ENCODE peak calls at places on chromosomes 7 and 10, in eight cellular contexts. U is activated CD8-positive, alpha-beta T cell treated with anti-CD3 and anti-CD28 coated beads for 36 hours; D is AG09309; N is body of pancreas; M is CD4-positive, alpha-beta T cell; P is lower leg skin; C is endothelial cell of umbilical vein; R is choroid plexus epithelial cell. X is an unnamed sample.

GRCh38 chr10:61452655-61453641 is at the start of gene TMEM26:
- DNase-seq in M (no peak), P (no peak), R (peak), C (peak), N (peak), U (peak), D (no peak), X (no peak)

GRCh38 chr10:97905276-97905675 is 55.6 kb downstream of the GOLGA7B start:
- DNase-seq in R (no peak), M (no peak), N (no peak), U (no peak), C (no peak), P (no peak), D (no peak), X (no peak)

GRCh38 chr10:116490028-116490662 is 55.6 kb upstream of the PNLIP start:
- DNase-seq in M (no peak), N (no peak), R (peak), P (no peak), C (peak), D (no peak), U (no peak), X (peak)

GRCh38 chr10:73439055-73439454 is 5.7 kb upstream of the MSS51 start:
- DNase-seq in U (no peak), P (no peak), R (peak), M (no peak), N (no peak), D (no peak), C (no peak), X (no peak)

GRCh38 chr10:73898730-73899400 is 12.1 kb upstream of the PLAU start:
- DNase-seq in D (no peak), U (no peak), N (no peak), P (no peak), R (no peak), C (no peak), M (no peak), X (no peak)

GRCh38 chr10:102781921-102782542 is 38.3 kb downstream of the WBP1L start:
- DNase-seq in C (peak), M (no peak), P (no peak), N (no peak), R (peak), U (no peak), D (no peak), X (no peak)

GRCh38 chr7:36190447-36191291 is 37.6 kb downstream of the EEPD1 start:
- DNase-seq in N (no peak), C (no peak), U (no peak), P (no peak), D (no peak), M (no peak), R (no peak), X (no peak)

GRCh38 chr7:90766814-90767564 is 170.9 kb downstream of the CDK14 start:
- DNase-seq in P (no peak), U (no peak), D (no peak), R (peak), N (peak), M (no peak), C (no peak), X (no peak)

GRCh38 chr10:132496360-132497082 is 41.1 kb upstream of the INPP5A start:
- DNase-seq in U (no peak), D (no peak), R (no peak), M (no peak), N (peak), P (no peak), C (no peak), X (no peak)

GRCh38 chr10:6232846-6233724 is 30.4 kb downstream of the PFKFB3 start:
- DNase-seq in M (no peak), D (no peak), R (no peak), C (no peak), P (no peak), U (no peak), N (no peak), X (no peak)

GRCh38 chr7:2717293-2717904 is 29.4 kb downstream of the AMZ1 start:
- DNase-seq in D (no peak), C (peak), P (no peak), R (peak), U (peak), N (no peak), M (no peak), X (no peak)

GRCh38 chr10:114103286-114103685 is 59.6 kb downstream of the ADRB1 start:
- DNase-seq in R (peak), M (no peak), N (no peak), U (no peak), C (peak), D (peak), P (no peak), X (peak)

GRCh38 chr10:17783751-17784150 is 25.4 kb upstream of the MRC1 start:
- DNase-seq in C (no peak), U (no peak), R (no peak), N (no peak), P (no peak), D (no peak), M (no peak), X (no peak)

GRCh38 chr7:8597565-8597964 is 164.2 kb downstream of the NXPH1 start:
- DNase-seq in N (no peak), P (no peak), R (no peak), D (no peak), M (no peak), U (no peak), C (no peak), X (no peak)

GRCh38 chr10:75662715-75663114 is 231.3 kb downstream of the LRMDA start:
- DNase-seq in U (no peak), P (peak), M (no peak), C (no peak), R (peak), N (no peak), D (peak), X (no peak)

GRCh38 chr10:132374176-132374575 is 22.8 kb upstream of the PWWP2B start:
- DNase-seq in M (no peak), C (no peak), D (no peak), N (no peak), R (no peak), P (no peak), U (no peak), X (no peak)

GRCh38 chr10:91380873-91381561 is 29.1 kb upstream of the HECTD2 start:
- DNase-seq in U (no peak), N (no peak), R (peak), D (no peak), C (no peak), M (no peak), P (no peak), X (no peak)

GRCh38 chr7:132773527-132773956 is 197.3 kb upstream of the PLXNA4 start:
- DNase-seq in U (no peak), R (peak), D (peak), C (no peak), N (no peak), M (no peak), P (no peak), X (no peak)

DNA sequence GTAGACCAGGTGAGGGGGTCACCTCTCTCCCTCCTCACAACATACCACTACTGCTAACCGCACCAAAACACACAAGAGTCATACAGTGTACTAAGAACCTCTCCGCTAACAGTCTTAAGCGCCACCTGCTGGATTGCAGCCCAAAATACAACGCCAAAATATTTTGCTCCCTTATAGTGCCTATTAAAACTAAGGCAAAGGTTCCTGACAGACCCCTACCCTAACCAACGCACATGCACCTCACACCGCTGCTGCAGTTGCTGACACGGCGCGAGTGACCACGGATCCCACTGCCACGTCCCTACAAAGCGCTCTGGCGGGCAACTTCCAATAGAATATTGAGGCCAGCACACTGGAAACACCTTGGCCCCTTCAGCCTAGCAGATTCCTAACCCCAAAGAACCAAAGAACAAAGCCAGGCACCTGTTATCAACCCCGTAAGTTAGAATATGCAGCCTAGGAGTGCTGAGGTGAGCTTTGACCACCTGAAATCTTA is 563.6 kb upstream of the SEMA3D start:
- DNase-seq in M (no peak), C (peak), R (peak), N (peak), D (peak), U (peak), P (no peak), X (peak)
- TF ChIP-seq CTCF in M (no peak), C (peak), R (peak), N (peak), D (peak), U (peak), P (no peak), X (peak)

DNA sequence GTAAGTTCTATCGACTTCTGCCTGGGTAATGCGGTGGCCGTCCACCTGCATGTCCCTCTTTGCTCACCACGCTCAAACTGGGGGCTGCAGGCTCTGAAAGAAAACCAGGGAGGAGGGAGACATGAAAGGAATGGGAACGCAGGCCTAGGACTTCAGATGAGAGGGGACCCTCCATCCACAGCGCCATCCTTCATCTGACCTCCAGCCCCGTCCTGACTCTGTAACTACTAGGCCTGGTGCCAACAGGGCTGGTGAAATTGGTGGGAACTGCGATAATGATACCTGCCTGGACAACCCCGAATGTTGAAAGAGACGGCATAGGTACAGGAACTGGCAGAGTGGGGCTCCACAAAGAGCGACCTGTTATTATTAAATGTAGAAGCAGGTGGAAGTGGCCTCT is 1.3 kb upstream of the ECHDC3 start:
- DNase-seq in P (no peak), U (no peak), M (no peak), N (no peak), D (no peak), R (no peak), C (no peak), X (no peak)
- TF ChIP-seq CTCF in P (no peak), U (no peak), M (no peak), N (no peak), D (no peak), R (no peak), C (no peak), X (no peak)

DNA sequence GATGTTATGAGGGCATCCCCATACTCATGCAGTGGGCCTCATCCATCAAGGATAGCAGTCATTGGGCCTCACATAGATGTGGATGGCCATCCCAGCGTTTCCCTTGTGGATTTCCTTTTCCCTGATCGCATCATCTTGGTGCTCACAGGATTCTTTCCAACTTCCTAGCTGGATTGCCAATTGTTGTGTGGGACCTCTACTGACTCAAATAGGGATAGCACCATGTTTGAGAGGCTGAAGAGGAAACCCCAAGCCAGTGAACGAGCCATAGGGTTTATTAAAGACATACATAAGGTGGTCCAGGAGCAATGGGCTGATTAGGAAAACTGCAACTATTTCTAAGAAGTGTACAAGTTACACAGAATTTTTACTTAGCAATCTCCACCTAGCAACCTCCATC is 21.8 kb downstream of the ASZ1 start:
- DNase-seq in R (no peak), N (no peak), U (no peak), P (no peak), C (no peak), D (no peak), M (no peak), X (no peak)
- TF ChIP-seq CTCF in R (peak), N (no peak), U (no peak), P (no peak), C (no peak), D (no peak), M (no peak), X (no peak)

GRCh38 chr7:120723465-120724385 is 134.2 kb downstream of the TSPAN12 start:
- DNase-seq in P (no peak), N (no peak), C (no peak), U (no peak), D (no peak), M (no peak), R (no peak), X (no peak)
- TF ChIP-seq CTCF in P (no peak), N (no peak), C (no peak), U (no peak), D (no peak), M (no peak), R (no peak), X (no peak)

DNA sequence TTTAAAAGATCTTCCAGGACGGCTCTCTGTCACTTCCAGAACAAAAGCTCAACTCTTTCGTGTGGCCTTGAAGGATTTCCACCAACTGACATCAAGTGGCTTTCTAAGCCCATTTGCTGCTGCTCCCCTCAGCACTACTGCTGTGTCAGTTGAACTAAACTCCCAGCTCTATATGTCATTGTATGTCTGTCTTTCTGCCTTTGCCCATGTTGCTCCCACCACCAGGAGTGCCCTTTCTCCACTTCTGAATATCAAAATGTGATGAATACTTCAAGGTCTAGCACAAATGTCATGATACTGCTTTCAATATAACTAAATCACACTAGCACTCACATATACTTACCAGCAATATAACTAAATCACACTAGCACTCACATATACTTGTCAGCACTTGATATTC is 138.3 kb downstream of the ATXN7L1 start:
- DNase-seq in U (no peak), C (no peak), M (no peak), R (no peak), D (no peak), N (no peak), P (no peak), X (no peak)
- TF ChIP-seq CTCF in U (no peak), C (no peak), M (no peak), R (peak), D (peak), N (no peak), P (no peak), X (no peak)

DNA sequence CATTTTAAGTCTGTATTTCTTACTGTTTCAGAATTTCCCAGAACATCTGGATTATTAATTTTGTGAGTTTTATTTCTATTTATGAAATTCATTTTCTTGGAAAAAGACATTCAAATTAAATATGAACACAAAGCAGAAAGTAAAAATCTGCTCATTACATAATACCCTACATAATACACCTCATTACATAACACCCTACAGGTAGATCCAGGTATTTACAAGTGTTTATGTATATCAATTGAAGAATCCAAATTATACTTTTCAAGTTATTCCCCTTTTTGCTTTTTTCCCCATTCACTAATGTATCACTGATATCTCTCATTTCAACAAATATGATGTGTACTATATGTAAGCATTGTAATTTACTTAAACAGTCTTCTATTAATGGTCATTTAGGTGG is 129.1 kb downstream of the USP6NL start:
- DNase-seq in U (no peak), R (no peak), N (no peak), D (no peak), C (no peak), P (no peak), M (no peak), X (no peak)
- TF ChIP-seq CTCF in U (no peak), R (no peak), N (no peak), D (no peak), C (no peak), P (no peak), M (no peak), X (no peak)

GRCh38 chr7:24723178-24723530 is 34.1 kb downstream of the GSDME start:
- DNase-seq in M (no peak), D (no peak), R (no peak), N (no peak), U (no peak), P (no peak), C (no peak), X (no peak)
- TF ChIP-seq CTCF in M (no peak), D (no peak), R (no peak), N (no peak), U (no peak), P (no peak), C (no peak), X (no peak)

GRCh38 chr7:112938895-112939588 is 147.6 kb downstream of the GPR85 start:
- DNase-seq in D (no peak), C (peak), R (peak), N (peak), P (peak), M (peak), U (peak), X (peak)

GRCh38 chr7:112940314-112940732 is 146.3 kb downstream of the GPR85 start:
- DNase-seq in U (no peak), M (no peak), R (no peak), D (no peak), C (no peak), P (no peak), N (no peak), X (peak)

GRCh38 chr7:112937651-112938390 is 147.6 kb upstream of the TMEM168 start:
- DNase-seq in C (no peak), R (peak), D (peak), N (no peak), P (no peak), M (no peak), U (no peak), X (no peak)

GRCh38 chr7:112942981-112943380 is 143.6 kb downstream of the GPR85 start:
- DNase-seq in P (no peak), M (no peak), U (no peak), D (no peak), R (no peak), N (no peak), C (no peak), X (no peak)

GRCh38 chr7:112939589-112940313 is 146.9 kb downstream of the GPR85 start:
- DNase-seq in U (peak), D (peak), R (peak), N (peak), M (peak), C (peak), P (peak), X (peak)
- TF ChIP-seq CTCF in U (no peak), D (no peak), R (no peak), N (no peak), M (no peak), C (no peak), P (no peak), X (no peak)

GRCh38 chr10:131244836-131245235 is 66.7 kb downstream of the TCERG1L start:
- DNase-seq in D (no peak), U (no peak), C (no peak), M (no peak), P (no peak), R (no peak), N (no peak), X (no peak)

GRCh38 chr10:131240691-131241090 is 70.8 kb downstream of the TCERG1L start:
- DNase-seq in P (no peak), N (no peak), C (no peak), D (no peak), U (no peak), R (no peak), M (no peak), X (no peak)

GRCh38 chr10:131243076-131243475 is 68.4 kb downstream of the TCERG1L start:
- DNase-seq in M (no peak), C (no peak), R (no peak), P (no peak), U (no peak), D (no peak), N (no peak), X (no peak)

GRCh38 chr10:131239926-131240325 is 71.6 kb downstream of the TCERG1L start:
- DNase-seq in C (no peak), N (no peak), P (no peak), M (no peak), D (no peak), U (no peak), R (no peak), X (no peak)

GRCh38 chr10:131242007-131242406 is 69.5 kb downstream of the TCERG1L start:
- DNase-seq in D (no peak), N (peak), U (no peak), R (no peak), C (no peak), M (no peak), P (no peak), X (no peak)
- TF ChIP-seq CTCF in D (no peak), N (peak), U (peak), R (no peak), C (no peak), M (no peak), P (no peak), X (no peak)

DNA sequence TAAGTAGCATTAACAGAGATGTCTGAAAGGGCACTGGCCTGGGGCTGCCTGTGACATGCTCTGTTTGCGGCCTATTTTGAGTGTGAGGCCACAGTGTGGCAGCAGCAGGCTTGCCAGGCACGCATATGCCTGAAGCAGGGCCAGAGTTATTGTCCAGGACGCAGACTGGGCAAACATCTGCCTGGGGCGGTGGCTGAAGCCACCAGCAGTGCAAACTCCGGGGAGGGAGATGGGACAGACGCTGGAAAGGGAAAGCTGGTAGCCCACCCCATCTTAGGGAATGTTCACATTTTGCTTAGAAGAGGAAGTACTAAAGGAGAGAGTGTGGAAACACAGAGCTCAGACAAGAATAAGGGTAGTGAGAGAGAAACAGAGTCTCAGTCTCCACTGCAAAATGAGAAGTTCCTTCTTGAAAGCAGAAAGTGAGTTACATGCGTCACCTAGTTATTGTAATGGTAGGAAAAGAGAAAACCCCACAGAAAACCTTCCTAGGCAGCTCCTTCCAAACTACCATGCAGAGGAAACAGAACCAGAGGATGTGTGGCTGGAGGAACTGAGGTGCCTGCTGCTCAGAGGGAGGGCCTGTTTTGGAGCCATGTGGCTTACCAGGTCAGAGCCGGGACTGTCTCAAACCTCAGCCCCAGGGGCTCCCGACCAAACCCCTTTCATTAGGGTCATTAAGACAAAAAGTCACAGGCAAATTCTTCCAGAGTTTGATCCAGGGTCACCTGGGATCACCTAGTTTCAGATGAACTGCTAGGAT is 14.5 kb downstream of the AKR1B1 start:
- DNase-seq in P (no peak), D (no peak), R (no peak), M (no peak), C (no peak), N (no peak), U (no peak), X (no peak)
- TF ChIP-seq CTCF in P (no peak), D (no peak), R (peak), M (no peak), C (no peak), N (no peak), U (no peak), X (no peak)

X was measured in GM10248.